ENCODE peak calls at places on chromosomes 11 and 22, in four cellular contexts. One of them, this sample, is unnamed.

GRCh38 chr22:33271390-33272161 is 213.4 kb upstream of the SYN3 start:
- DNase-seq in HL-60: no peak
- DNase-seq in K562: no peak
- DNase-seq in GM12878: peak
- DNase-seq in this sample: peak

GRCh38 chr11:83294208-83294607 is 8.0 kb upstream of the CCDC90B start:
- DNase-seq in HL-60: no peak
- DNase-seq in K562: no peak
- DNase-seq in GM12878: no peak
- DNase-seq in this sample: no peak

GRCh38 chr22:45446216-45446615 is 32.7 kb downstream of the RIBC2 start:
- DNase-seq in HL-60: no peak
- DNase-seq in K562: no peak
- DNase-seq in GM12878: no peak
- DNase-seq in this sample: no peak

GRCh38 chr11:82546556-82547162 is 187.0 kb downstream of the FAM181B start:
- DNase-seq in HL-60: no peak
- DNase-seq in K562: no peak
- DNase-seq in GM12878: no peak
- DNase-seq in this sample: no peak

GRCh38 chr11:72701466-72701865 is 27.2 kb upstream of the PDE2A start:
- DNase-seq in HL-60: no peak
- DNase-seq in K562: no peak
- DNase-seq in GM12878: no peak
- DNase-seq in this sample: no peak

GRCh38 chr11:124586247-124586860 is 16.6 kb downstream of the OR8A1 start:
- DNase-seq in HL-60: peak
- DNase-seq in K562: peak
- DNase-seq in GM12878: no peak
- DNase-seq in this sample: no peak

GRCh38 chr22:17087176-17088131 is 2.7 kb downstream of the IL17RA start:
- DNase-seq in HL-60: peak
- DNase-seq in K562: no peak
- DNase-seq in GM12878: peak
- DNase-seq in this sample: no peak

GRCh38 chr11:114775849-114776621 is 97.7 kb downstream of the NXPE2 start:
- DNase-seq in HL-60: no peak
- DNase-seq in K562: no peak
- DNase-seq in GM12878: no peak
- DNase-seq in this sample: no peak

GRCh38 chr22:30305519-30305905 is 16.2 kb upstream of the CASTOR1 start:
- DNase-seq in HL-60: peak
- DNase-seq in K562: no peak
- DNase-seq in GM12878: peak
- DNase-seq in this sample: peak

GRCh38 chr11:65927904-65928397 is 8.7 kb downstream of the DRAP1 start:
- DNase-seq in HL-60: peak
- DNase-seq in K562: peak
- DNase-seq in GM12878: peak
- DNase-seq in this sample: peak

GRCh38 chr22:50531546-50532352 is 1.9 kb upstream of the TYMP start:
- DNase-seq in HL-60: peak
- DNase-seq in K562: no peak
- DNase-seq in GM12878: no peak
- DNase-seq in this sample: peak

GRCh38 chr11:87215236-87215635 is 177.5 kb downstream of the TMEM135 start:
- DNase-seq in HL-60: no peak
- DNase-seq in K562: no peak
- DNase-seq in GM12878: no peak
- DNase-seq in this sample: no peak

GRCh38 chr22:40635008-40635939 is 1.2 kb downstream of the MRTFA start:
- DNase-seq in HL-60: no peak
- DNase-seq in K562: no peak
- DNase-seq in GM12878: no peak
- DNase-seq in this sample: no peak

GRCh38 chr22:43442386-43443060 is 30.7 kb downstream of the MPPED1 start:
- DNase-seq in HL-60: no peak
- DNase-seq in K562: no peak
- DNase-seq in GM12878: no peak
- DNase-seq in this sample: no peak

GRCh38 chr11:7490535-7490934 is 5.2 kb downstream of the OLFML1 start:
- DNase-seq in HL-60: no peak
- DNase-seq in K562: no peak
- DNase-seq in GM12878: no peak
- DNase-seq in this sample: no peak

GRCh38 chr22:30208631-30209603 is 37.6 kb downstream of the LIF start:
- DNase-seq in HL-60: no peak
- DNase-seq in K562: peak
- DNase-seq in GM12878: no peak
- DNase-seq in this sample: no peak

GRCh38 chr11:61603667-61604066 is 22.8 kb upstream of the SYT7 start:
- DNase-seq in HL-60: no peak
- DNase-seq in K562: no peak
- DNase-seq in GM12878: no peak
- DNase-seq in this sample: no peak
- TF ChIP-seq SPI1 in HL-60: no peak
- TF ChIP-seq SPI1 in K562: no peak
- TF ChIP-seq SPI1 in GM12878: no peak
- TF ChIP-seq SPI1 in this sample: no peak

GRCh38 chr11:13486926-13487660 is 8.7 kb downstream of the PTH start:
- DNase-seq in HL-60: peak
- DNase-seq in K562: peak
- DNase-seq in GM12878: no peak
- DNase-seq in this sample: no peak
- TF ChIP-seq SPI1 in HL-60: no peak
- TF ChIP-seq SPI1 in K562: no peak
- TF ChIP-seq SPI1 in GM12878: no peak
- TF ChIP-seq SPI1 in this sample: no peak

DNA sequence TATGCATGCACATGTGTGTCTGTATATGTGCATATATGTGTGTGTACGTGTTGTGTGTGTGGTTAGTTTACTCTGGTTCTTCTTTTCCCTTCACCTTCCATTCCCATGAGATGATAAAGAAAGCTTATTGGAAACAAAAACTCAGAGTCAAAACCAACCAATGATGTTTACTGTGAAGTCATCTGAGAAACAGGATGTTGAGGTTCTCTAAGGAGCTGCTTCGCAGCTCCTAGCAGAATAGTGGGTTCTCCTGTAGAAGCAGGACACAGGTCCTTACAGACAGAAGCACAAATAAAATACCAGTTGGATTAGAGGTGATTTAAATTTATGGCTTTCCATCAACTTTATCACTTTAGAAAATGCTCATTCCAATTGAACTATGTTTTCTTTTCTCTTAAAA is 256.1 kb upstream of the PLET1 start:
- DNase-seq in HL-60: no peak
- DNase-seq in K562: no peak
- DNase-seq in GM12878: no peak
- DNase-seq in this sample: no peak
- TF ChIP-seq SPI1 in HL-60: no peak
- TF ChIP-seq SPI1 in K562: no peak
- TF ChIP-seq SPI1 in GM12878: no peak
- TF ChIP-seq SPI1 in this sample: no peak

DNA sequence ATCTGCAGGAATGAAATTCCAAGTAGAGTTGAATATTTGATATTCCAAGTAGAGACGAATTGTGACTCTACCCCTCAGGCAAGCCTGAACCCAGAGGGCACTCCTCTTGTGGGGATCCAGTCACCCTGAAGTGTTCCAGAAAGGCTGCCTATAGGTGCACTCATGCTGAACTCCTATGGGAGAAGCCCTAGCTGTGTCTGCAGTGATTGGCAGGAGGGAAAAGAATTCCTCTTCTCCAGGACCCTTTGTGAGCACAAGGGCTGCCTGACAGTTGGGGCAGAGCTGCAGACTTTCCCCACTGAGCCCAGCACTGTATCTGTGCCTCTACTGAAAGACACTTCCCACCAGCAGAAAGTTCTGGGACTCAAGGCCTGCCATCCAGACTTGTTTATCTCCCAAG is 35.0 kb downstream of the BBOX1 start:
- DNase-seq in HL-60: no peak
- DNase-seq in K562: no peak
- DNase-seq in GM12878: no peak
- DNase-seq in this sample: no peak
- TF ChIP-seq SPI1 in HL-60: no peak
- TF ChIP-seq SPI1 in K562: no peak
- TF ChIP-seq SPI1 in GM12878: no peak
- TF ChIP-seq SPI1 in this sample: no peak

GRCh38 chr11:2208691-2209369 is 37.2 kb upstream of the TH start:
- DNase-seq in HL-60: no peak
- DNase-seq in K562: no peak
- DNase-seq in GM12878: no peak
- DNase-seq in this sample: no peak

GRCh38 chr11:2211113-2211971 is 39.7 kb upstream of the TH start:
- DNase-seq in HL-60: no peak
- DNase-seq in K562: no peak
- DNase-seq in GM12878: no peak
- DNase-seq in this sample: no peak

GRCh38 chr11:2209370-2209801 is 37.8 kb upstream of the TH start:
- DNase-seq in HL-60: no peak
- DNase-seq in K562: no peak
- DNase-seq in GM12878: no peak
- DNase-seq in this sample: no peak

GRCh38 chr11:2210366-2211112 is 38.9 kb upstream of the TH start:
- DNase-seq in HL-60: no peak
- DNase-seq in K562: no peak
- DNase-seq in GM12878: no peak
- DNase-seq in this sample: no peak

DNA sequence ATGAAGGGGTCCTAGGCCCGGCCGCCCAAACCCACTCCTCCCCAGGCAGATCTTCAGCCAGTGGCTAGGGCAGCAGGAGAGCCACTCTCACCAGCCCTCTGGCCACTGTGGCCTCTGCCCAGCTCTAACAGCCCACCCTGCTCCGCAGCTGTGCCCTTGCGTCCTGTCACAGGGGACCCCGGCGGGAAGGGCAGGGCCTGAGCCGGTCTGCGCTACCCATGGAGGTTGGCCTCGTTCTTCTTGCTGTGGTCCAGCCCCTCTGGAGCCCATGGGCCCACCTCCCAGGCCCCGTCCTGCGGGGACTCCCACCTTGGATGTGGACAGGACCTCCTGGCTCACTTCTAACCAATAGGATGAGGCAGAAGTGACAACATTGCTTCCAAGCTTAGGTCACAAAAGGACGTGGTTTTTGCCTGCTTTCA is 38.3 kb upstream of the TH start:
- DNase-seq in HL-60: no peak
- DNase-seq in K562: no peak
- DNase-seq in GM12878: no peak
- DNase-seq in this sample: no peak
- TF ChIP-seq SPI1 in HL-60: no peak
- TF ChIP-seq SPI1 in K562: no peak
- TF ChIP-seq SPI1 in GM12878: no peak
- TF ChIP-seq SPI1 in this sample: no peak

GRCh38 chr11:76591416-76591815 is 79.1 kb downstream of the LRRC32 start:
- DNase-seq in HL-60: no peak
- DNase-seq in K562: no peak
- DNase-seq in GM12878: no peak
- DNase-seq in this sample: no peak
- TF ChIP-seq SPI1 in HL-60: no peak
- TF ChIP-seq SPI1 in K562: no peak
- TF ChIP-seq SPI1 in GM12878: no peak
- TF ChIP-seq SPI1 in this sample: no peak

This sample was measured in GM12891.